ENCODE peak calls at places on chromosomes 1 and 21, in four cellular contexts. X is spleen, Z is bronchial epithelial cell, M is epithelial cell of proximal tubule. G is an unnamed sample.

GRCh38 chr1:22916469-22916817 is 56.2 kb downstream of the LACTBL1 start:
- DNase-seq in Z (peak), M (no peak), X (no peak), G (no peak)

GRCh38 chr1:17550684-17551584 is 11.4 kb downstream of the ARHGEF10L start:
- DNase-seq in Z (no peak), M (no peak), X (no peak), G (no peak)

GRCh38 chr1:38806090-38806489 is 53.5 kb downstream of the RRAGC start:
- DNase-seq in Z (no peak), M (no peak), X (no peak), G (no peak)

GRCh38 chr1:45526135-45526644 is 4.5 kb upstream of the PRDX1 start:
- DNase-seq in X (no peak), Z (no peak), M (no peak), G (no peak)

GRCh38 chr1:36913016-36913415 is 121.3 kb downstream of the GRIK3 start:
- DNase-seq in X (no peak), M (no peak), Z (no peak), G (peak)

GRCh38 chr1:46065405-46065804 is 67.0 kb downstream of the PIK3R3 start:
- DNase-seq in X (no peak), M (no peak), Z (peak), G (no peak)

GRCh38 chr21:46457801-46458314 is 833 bp upstream of the DIP2A start:
- DNase-seq in M (no peak), Z (peak), X (no peak), G (no peak)

GRCh38 chr1:3457910-3458621 is 3.6 kb downstream of the ARHGEF16 start:
- DNase-seq in X (no peak), Z (no peak), M (no peak), G (no peak)

GRCh38 chr1:32398401-32398800 is 4.2 kb upstream of the BSDC1 start:
- DNase-seq in M (no peak), X (no peak), Z (no peak), G (no peak)

GRCh38 chr1:74964508-74964907 is 169.7 kb upstream of the LHX8 start:
- DNase-seq in X (no peak), Z (peak), M (no peak), G (no peak)

GRCh38 chr1:41366428-41367101 is 5.3 kb downstream of the FOXO6 start:
- DNase-seq in X (peak), M (no peak), Z (no peak), G (no peak)

GRCh38 chr1:85245456-85245855 is 14.0 kb downstream of the C1orf52 start:
- DNase-seq in M (no peak), X (no peak), Z (peak), G (no peak)

GRCh38 chr21:45424854-45425795 is 20.2 kb downstream of the COL18A1 start:
- DNase-seq in M (no peak), Z (no peak), X (peak), G (no peak)

GRCh38 chr1:245380790-245381535 is 226.2 kb downstream of the KIF26B start:
- DNase-seq in X (no peak), Z (no peak), M (no peak), G (no peak)

DNA sequence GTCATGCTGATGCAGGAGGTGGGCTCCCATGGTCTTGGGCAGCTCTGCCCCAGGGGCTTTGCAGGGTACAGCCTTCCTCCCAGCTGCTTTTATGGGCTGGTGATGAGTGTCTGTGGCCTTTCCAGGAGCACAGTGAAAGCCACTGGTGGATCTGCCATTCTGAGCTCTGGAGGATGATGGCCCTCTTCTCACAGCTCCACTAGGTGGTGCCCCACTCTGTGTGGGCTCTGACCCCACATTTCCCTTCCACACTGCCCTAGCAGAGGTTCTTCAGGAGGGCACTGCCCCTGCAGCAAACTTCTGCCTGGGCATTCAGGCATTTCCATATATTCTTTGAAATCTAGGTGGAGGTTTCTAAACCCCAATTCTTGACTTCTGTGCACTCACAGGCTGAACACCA is 1188.6 kb downstream of the MRPL39 start:
- DNase-seq in X (no peak), M (no peak), Z (no peak), G (no peak)
- TF ChIP-seq CTCF in X (no peak), M (no peak), Z (no peak), G (no peak)

DNA sequence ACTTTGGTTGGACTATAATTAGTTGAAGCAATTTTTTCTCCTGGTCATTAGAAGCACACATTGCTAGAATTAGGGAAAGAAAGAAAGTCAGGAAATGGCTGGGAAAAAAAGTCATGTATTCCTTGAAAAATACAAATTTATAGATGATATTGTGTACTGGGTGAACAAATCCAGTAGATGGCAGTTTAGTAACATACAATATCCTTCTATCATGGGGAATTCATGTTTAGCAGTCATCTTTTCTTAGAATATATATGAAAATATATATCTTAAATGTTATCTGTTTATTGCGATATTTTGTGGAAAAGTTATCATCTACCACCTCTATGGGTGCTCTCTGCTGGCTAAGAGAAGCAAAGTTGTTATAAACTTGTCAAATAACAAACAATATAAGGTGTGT is 13.1 kb upstream of the ZRANB2 start:
- DNase-seq in M (no peak), Z (peak), X (no peak), G (no peak)
- TF ChIP-seq CTCF in M (peak), Z (peak), X (no peak), G (no peak)

GRCh38 chr1:86823821-86824500 is 90.0 kb downstream of the SELENOF start:
- DNase-seq in Z (no peak), X (no peak), M (no peak), G (no peak)

GRCh38 chr1:86825294-86825693 is 88.6 kb downstream of the SELENOF start:
- DNase-seq in Z (no peak), X (no peak), M (no peak), G (no peak)

GRCh38 chr1:86828024-86828423 is 85.9 kb downstream of the SELENOF start:
- DNase-seq in Z (no peak), M (no peak), X (no peak), G (no peak)

GRCh38 chr1:86821956-86822355 is 92.0 kb downstream of the SELENOF start:
- DNase-seq in X (no peak), Z (no peak), M (no peak), G (no peak)

DNA sequence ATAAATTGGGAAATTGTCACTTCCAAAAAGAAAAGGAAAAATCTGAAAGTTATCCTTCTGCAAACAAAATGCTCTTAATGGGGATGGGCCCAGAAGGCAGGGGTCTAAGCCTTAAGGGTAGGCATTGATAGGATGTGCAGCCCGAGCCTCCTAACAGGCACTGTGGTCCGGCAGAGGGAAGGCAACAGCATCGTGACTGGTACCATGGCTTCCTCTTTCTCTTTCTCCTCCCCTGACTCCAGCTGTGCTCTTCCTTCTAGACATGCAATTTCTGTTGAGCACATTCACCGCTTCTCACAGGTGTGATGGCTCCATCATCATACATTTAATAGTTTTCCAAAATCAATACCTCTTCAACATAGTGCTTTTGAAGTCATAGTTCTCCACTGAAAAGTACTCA is 91.5 kb downstream of the SELENOF start:
- DNase-seq in Z (no peak), X (no peak), M (no peak), G (no peak)
- TF ChIP-seq CTCF in Z (no peak), X (no peak), M (no peak), G (no peak)

GRCh38 chr1:67685067-67685557 is at the start of gene GADD45A:
- DNase-seq in Z (peak), M (peak), X (peak), G (peak)
- TF ChIP-seq CTCF in Z (no peak), M (no peak), X (peak), G (no peak)

DNA sequence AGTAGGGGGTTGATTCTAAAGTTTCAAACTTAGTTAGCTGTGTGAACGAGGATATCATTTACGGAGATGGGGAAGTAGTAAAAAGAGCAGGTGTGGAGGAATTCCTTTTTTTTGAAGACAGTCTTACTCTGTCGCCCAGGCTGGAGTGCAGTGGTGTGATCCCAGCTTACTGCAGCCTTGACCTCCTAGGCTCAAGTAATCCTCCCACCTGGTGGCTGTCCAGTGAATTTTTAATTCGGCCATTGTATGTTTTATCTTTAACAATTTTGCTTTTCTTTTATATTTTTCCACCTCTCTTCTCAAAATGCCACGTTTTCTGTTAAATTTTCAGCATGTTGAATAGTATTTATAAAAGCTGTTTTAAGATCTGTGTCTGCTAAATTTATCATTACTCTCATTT is 12.3 kb upstream of the CENPF start:
- DNase-seq in X (no peak), Z (no peak), M (no peak), G (no peak)
- TF ChIP-seq CTCF in X (no peak), Z (no peak), M (no peak), G (no peak)

DNA sequence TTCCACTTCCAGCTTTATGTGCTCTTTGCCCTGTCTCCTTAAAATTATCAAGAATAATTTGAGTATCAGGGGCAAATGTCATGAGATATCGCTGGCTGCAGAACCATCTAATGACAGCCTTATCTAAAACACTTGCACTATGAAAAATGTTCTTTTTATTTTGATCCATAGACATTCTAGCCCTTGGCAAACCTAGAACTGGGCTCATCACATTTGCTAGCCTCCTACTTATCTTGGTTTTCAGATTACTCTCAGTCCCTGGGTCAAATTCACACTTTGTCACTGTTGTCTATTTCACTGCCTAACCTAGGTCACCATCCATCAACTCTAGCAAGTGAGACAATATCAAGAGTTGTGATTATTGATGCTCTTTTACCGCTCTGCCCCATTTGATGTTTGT is 59.9 kb upstream of the IPO9 start:
- DNase-seq in X (no peak), Z (no peak), M (no peak), G (no peak)
- TF ChIP-seq CTCF in X (no peak), Z (no peak), M (no peak), G (no peak)

GRCh38 chr1:183212870-183213269 is 26.8 kb downstream of the LAMC2 start:
- DNase-seq in Z (peak), M (no peak), X (no peak), G (no peak)
- TF ChIP-seq CTCF in Z (no peak), M (no peak), X (no peak), G (no peak)

DNA sequence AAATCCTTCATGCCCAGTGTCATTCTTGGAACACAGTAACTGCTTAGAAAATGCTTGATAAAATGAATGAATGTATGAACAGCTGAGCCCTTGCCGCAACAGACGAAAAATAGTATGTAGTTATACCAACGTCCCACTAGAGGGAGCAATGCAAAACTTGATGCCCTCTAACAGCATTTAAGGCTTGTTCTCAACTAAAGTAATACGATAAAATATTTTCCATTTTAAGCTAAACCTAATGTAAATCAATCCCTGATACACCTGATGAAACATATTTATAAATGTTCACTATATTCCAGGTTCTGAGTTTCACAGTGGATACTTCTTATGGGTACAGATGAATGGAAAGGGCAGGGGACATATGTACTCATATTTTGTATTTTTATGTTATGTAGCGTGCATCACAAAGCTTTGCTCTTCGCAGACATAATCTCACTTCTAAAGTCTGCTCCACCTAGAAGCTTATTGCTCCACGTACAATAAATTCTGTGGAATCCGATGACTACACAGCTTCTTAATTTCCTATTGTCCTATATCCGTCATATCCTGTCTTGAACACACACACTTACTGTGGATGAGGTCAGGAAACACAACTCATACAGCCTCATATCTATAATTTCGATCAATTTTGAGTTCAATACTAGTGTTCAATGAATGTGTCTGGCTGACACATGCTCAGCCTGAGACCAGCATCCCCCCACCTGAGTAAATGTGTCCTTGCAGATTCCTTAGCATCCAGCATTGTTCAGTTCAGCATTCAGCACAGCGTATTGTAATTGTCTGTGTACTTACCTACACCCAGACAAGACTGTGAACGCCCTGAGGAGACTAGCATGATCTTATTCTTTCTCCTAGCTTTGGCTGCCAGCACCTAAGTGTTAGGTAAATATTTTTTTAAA is 4.4 kb upstream of the UTP25 start:
- DNase-seq in Z (peak), X (no peak), M (no peak), G (no peak)
- TF ChIP-seq CTCF in Z (peak), X (peak), M (peak), G (peak)